ENCODE peak calls at places on chromosome 2, in ten cellular contexts. E is RWPE2, L is anterior cingulate cortex, O is left ventricle myocardium superior, R is WERI-Rb-1, T is amygdala, W is NCI-H460, A is iris pigment epithelial cell, D is endothelial cell, G is hypothalamus. X is an unnamed sample.
A peak's percentile ranks its signal among the peaks of the same experiment; 100 is the strongest.

GRCh38 chr2:235536711-235537110 is 42.9 kb downstream of the AGAP1 start:
- DNase-seq in E (no peak), L (no peak), O (no peak), R (no peak), T (no peak), W (no peak), A (no peak), D (no peak), G (no peak), X (peak; percentile 35)

GRCh38 chr2:86323273-86323672 is 14.2 kb downstream of the REEP1 start:
- DNase-seq in E (no peak), L (no peak), O (no peak), R (peak; percentile 44), T (no peak), W (no peak), A (no peak), D (no peak), G (no peak), X (no peak)

GRCh38 chr2:133993160-133993559 is 260.7 kb upstream of the MGAT5 start:
- DNase-seq in E (no peak), L (no peak), O (peak; percentile 62), R (peak; percentile 87), T (no peak), W (no peak), A (no peak), D (no peak), G (no peak), X (no peak)

GRCh38 chr2:38934742-38935141 is 45.1 kb downstream of the ARHGEF33 start:
- DNase-seq in E (no peak), L (no peak), O (no peak), R (no peak), T (no peak), W (no peak), A (no peak), D (no peak), G (no peak), X (no peak)

GRCh38 chr2:159547031-159547430 is 69.3 kb downstream of the BAZ2B start:
- DNase-seq in E (no peak), L (no peak), O (no peak), R (no peak), T (no peak), W (no peak), A (no peak), D (no peak), G (no peak), X (no peak)

GRCh38 chr2:99867690-99868089 is 274.7 kb downstream of the AFF3 start:
- DNase-seq in E (no peak), L (no peak), O (no peak), R (peak; percentile 16), T (no peak), W (no peak), A (peak; percentile 59), D (no peak), G (no peak), X (no peak)

GRCh38 chr2:70984576-70985282 is 6.3 kb downstream of the ANKRD53 start:
- DNase-seq in E (no peak), L (no peak), O (peak; percentile 79), R (peak; percentile 85), T (peak; percentile 14), W (peak; percentile 30), A (peak; percentile 58), D (peak; percentile 82), G (no peak), X (no peak)

GRCh38 chr2:112153179-112153490 is 14.9 kb downstream of the FBLN7 start:
- DNase-seq in E (no peak), L (no peak), O (no peak), R (no peak), T (no peak), W (no peak), A (no peak), D (no peak), G (no peak), X (no peak)

GRCh38 chr2:215461836-215462532 is 26.1 kb upstream of the FN1 start:
- DNase-seq in E (no peak), L (no peak), O (no peak), R (no peak), T (no peak), W (no peak), A (peak; percentile 82), D (no peak), G (no peak), X (no peak)

GRCh38 chr2:169734172-169734847 is 678 bp downstream of the KLHL23 start:
- DNase-seq in E (no peak), L (no peak), O (peak; percentile 48), R (peak; percentile 37), T (no peak), W (no peak), A (no peak), D (peak; percentile 55), G (no peak), X (no peak)

GRCh38 chr2:19362094-19362649 is 3.7 kb upstream of the OSR1 start:
- DNase-seq in E (no peak), L (no peak), O (no peak), R (no peak), T (no peak), W (no peak), A (peak; percentile 46), D (no peak), G (no peak), X (no peak)

GRCh38 chr2:28269019-28269784 is 123.5 kb upstream of the FOSL2 start:
- DNase-seq in E (peak; percentile 61), L (no peak), O (no peak), R (no peak), T (no peak), W (peak; percentile 52), A (peak; percentile 76), D (no peak), G (no peak), X (no peak)

GRCh38 chr2:15968280-15969178 is 28.2 kb downstream of the MYCN start:
- DNase-seq in E (no peak), L (no peak), O (no peak), R (peak; percentile 14), T (no peak), W (no peak), A (no peak), D (no peak), G (no peak), X (no peak)

GRCh38 chr2:83596592-83597339 is 862.3 kb downstream of the SUCLG1 start:
- DNase-seq in E (no peak), L (no peak), O (no peak), R (peak; percentile 44), T (no peak), W (no peak), A (no peak), D (no peak), G (no peak), X (no peak)

GRCh38 chr2:219019436-219019835 is 21.9 kb downstream of the CFAP65 start:
- DNase-seq in E (no peak), L (no peak), O (no peak), R (no peak), T (no peak), W (no peak), A (no peak), D (no peak), G (no peak), X (peak; percentile 54)

GRCh38 chr2:130785466-130786055 is 30.2 kb downstream of the AMER3 start:
- DNase-seq in E (no peak), L (no peak), O (no peak), R (peak; percentile 45), T (no peak), W (no peak), A (no peak), D (no peak), G (no peak), X (no peak)